ENCODE peak calls at places on chromosomes 11 and 22, in four cellular contexts. One of them, this sample, is unnamed.

GRCh38 chr11:1451781-1452470 is 34.7 kb downstream of the MOB2 start:
- DNase-seq in Panc1: no peak
- DNase-seq in HepG2: no peak
- DNase-seq in HCT116: no peak
- DNase-seq in this sample: no peak

GRCh38 chr11:4606231-4607015 is 1.6 kb downstream of the TRIM68 start:
- DNase-seq in HepG2: no peak
- DNase-seq in HCT116: no peak
- DNase-seq in Panc1: no peak
- DNase-seq in this sample: no peak

GRCh38 chr22:24006914-24007214 is 1.6 kb upstream of the GSTT4 start:
- DNase-seq in HCT116: no peak
- DNase-seq in HepG2: no peak
- DNase-seq in Panc1: no peak
- DNase-seq in this sample: no peak

GRCh38 chr11:104191124-104191523 is 27.2 kb upstream of the PDGFD start:
- DNase-seq in HepG2: no peak
- DNase-seq in Panc1: no peak
- DNase-seq in HCT116: no peak
- DNase-seq in this sample: no peak

GRCh38 chr11:126465573-126466287 is 110.2 kb downstream of the ST3GAL4 start:
- DNase-seq in HepG2: no peak
- DNase-seq in HCT116: no peak
- DNase-seq in Panc1: no peak
- DNase-seq in this sample: no peak

GRCh38 chr11:2930705-2931415 is 1.6 kb upstream of the PHLDA2 start:
- DNase-seq in Panc1: peak; percentile 82
- DNase-seq in HCT116: peak; percentile 86
- DNase-seq in HepG2: peak; percentile 68
- DNase-seq in this sample: peak; percentile 70

GRCh38 chr22:21688341-21688705 is 22.5 kb downstream of the PPIL2 start:
- DNase-seq in HepG2: no peak
- DNase-seq in HCT116: no peak
- DNase-seq in Panc1: no peak
- DNase-seq in this sample: no peak

GRCh38 chr11:38460901-38461300 is 1862.9 kb upstream of the RAG2 start:
- DNase-seq in HepG2: no peak
- DNase-seq in HCT116: no peak
- DNase-seq in Panc1: no peak
- DNase-seq in this sample: no peak

GRCh38 chr22:27775698-27776409 is 25.7 kb downstream of the MN1 start:
- DNase-seq in Panc1: no peak
- DNase-seq in HepG2: no peak
- DNase-seq in HCT116: no peak
- DNase-seq in this sample: no peak

GRCh38 chr11:95977534-95978174 is 53.7 kb upstream of the MTMR2 start:
- DNase-seq in Panc1: peak; percentile 76
- DNase-seq in HCT116: no peak
- DNase-seq in HepG2: peak; percentile 63
- DNase-seq in this sample: no peak

GRCh38 chr11:1153951-1154487 is 3.7 kb upstream of the MUC5AC start:
- DNase-seq in HCT116: peak; percentile 63
- DNase-seq in Panc1: peak; percentile 96
- DNase-seq in HepG2: peak; percentile 61
- DNase-seq in this sample: peak; percentile 55

GRCh38 chr11:3217751-3218482 is 696 bp downstream of the MRGPRG start:
- DNase-seq in HepG2: no peak
- DNase-seq in Panc1: no peak
- DNase-seq in HCT116: no peak
- DNase-seq in this sample: no peak

GRCh38 chr11:86676533-86677154 is 4.2 kb upstream of the ME3 start:
- DNase-seq in HCT116: peak; percentile 33
- DNase-seq in HepG2: peak; percentile 18
- DNase-seq in Panc1: no peak
- DNase-seq in this sample: peak; percentile 60

GRCh38 chr11:16363709-16364108 is 7.4 kb upstream of the SOX6 start:
- DNase-seq in HepG2: no peak
- DNase-seq in HCT116: no peak
- DNase-seq in Panc1: no peak
- DNase-seq in this sample: no peak

GRCh38 chr22:35538801-35539321 is 1.8 kb upstream of the RASD2 start:
- DNase-seq in HCT116: peak; percentile 33
- DNase-seq in HepG2: no peak
- DNase-seq in Panc1: no peak
- DNase-seq in this sample: peak; percentile 34

GRCh38 chr11:93123351-93123898 is 74.4 kb downstream of the SLC36A4 start:
- DNase-seq in HCT116: no peak
- DNase-seq in Panc1: no peak
- DNase-seq in HepG2: no peak
- DNase-seq in this sample: no peak

GRCh38 chr22:22753526-22754267 is 109.3 kb downstream of the GGTLC2 start:
- DNase-seq in HCT116: peak; percentile 47
- DNase-seq in HepG2: peak; percentile 47
- DNase-seq in Panc1: no peak
- DNase-seq in this sample: peak; percentile 100

GRCh38 chr22:22754961-22755777 is 110.8 kb downstream of the GGTLC2 start:
- DNase-seq in HCT116: no peak
- DNase-seq in Panc1: no peak
- DNase-seq in HepG2: no peak
- DNase-seq in this sample: no peak

GRCh38 chr22:22754268-22754657 is 109.8 kb downstream of the GGTLC2 start:
- DNase-seq in Panc1: no peak
- DNase-seq in HepG2: no peak
- DNase-seq in HCT116: no peak
- DNase-seq in this sample: no peak

GRCh38 chr22:22756109-22756508 is 111.7 kb downstream of the GGTLC2 start:
- DNase-seq in Panc1: no peak
- DNase-seq in HepG2: no peak
- DNase-seq in HCT116: no peak
- DNase-seq in this sample: no peak

DNA sequence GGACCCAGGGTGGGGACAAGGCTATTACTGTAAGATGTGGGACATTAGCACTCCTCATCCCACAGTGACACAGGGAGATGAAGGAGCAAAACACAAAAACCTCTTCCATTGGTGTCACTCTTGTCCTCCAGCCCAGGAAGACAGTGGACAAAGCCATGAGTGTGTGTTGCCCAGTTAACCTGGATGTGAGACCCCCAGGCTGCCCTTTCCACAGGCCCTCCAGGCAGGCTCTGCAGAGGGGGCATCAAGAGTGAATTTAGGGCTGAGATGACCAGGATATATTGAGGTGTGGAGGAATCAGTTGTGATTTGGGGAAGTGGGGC is 111.3 kb downstream of the GGTLC2 start:
- DNase-seq in Panc1: no peak
- DNase-seq in HepG2: no peak
- DNase-seq in HCT116: no peak
- DNase-seq in this sample: no peak
- TF ChIP-seq TCF7L2 in Panc1: no peak
- TF ChIP-seq TCF7L2 in HepG2: no peak
- TF ChIP-seq TCF7L2 in HCT116: no peak
- TF ChIP-seq TCF7L2 in this sample: no peak

GRCh38 chr11:21567628-21568290 is 625.1 kb upstream of the ANO5 start:
- DNase-seq in HCT116: no peak
- DNase-seq in HepG2: no peak
- DNase-seq in Panc1: no peak
- DNase-seq in this sample: no peak
- TF ChIP-seq TCF7L2 in HCT116: no peak
- TF ChIP-seq TCF7L2 in HepG2: no peak
- TF ChIP-seq TCF7L2 in Panc1: no peak
- TF ChIP-seq TCF7L2 in this sample: no peak

GRCh38 chr22:32665676-32666075 is 135.8 kb upstream of the TIMP3 start:
- DNase-seq in HCT116: no peak
- DNase-seq in HepG2: no peak
- DNase-seq in Panc1: no peak
- DNase-seq in this sample: no peak

GRCh38 chr22:32661296-32661695 is 140.2 kb upstream of the TIMP3 start:
- DNase-seq in HepG2: no peak
- DNase-seq in Panc1: no peak
- DNase-seq in HCT116: no peak
- DNase-seq in this sample: no peak

GRCh38 chr22:32660292-32660691 is 141.2 kb upstream of the TIMP3 start:
- DNase-seq in HCT116: peak; percentile 37
- DNase-seq in HepG2: peak; percentile 78
- DNase-seq in Panc1: peak; percentile 4
- DNase-seq in this sample: peak; percentile 69

GRCh38 chr22:32662587-32662915 is 139.0 kb upstream of the TIMP3 start:
- DNase-seq in HCT116: no peak
- DNase-seq in HepG2: no peak
- DNase-seq in Panc1: no peak
- DNase-seq in this sample: no peak

GRCh38 chr22:32661737-32662586 is 139.5 kb upstream of the TIMP3 start:
- DNase-seq in Panc1: no peak
- DNase-seq in HepG2: no peak
- DNase-seq in HCT116: no peak
- DNase-seq in this sample: no peak
- TF ChIP-seq TCF7L2 in Panc1: no peak
- TF ChIP-seq TCF7L2 in HepG2: no peak
- TF ChIP-seq TCF7L2 in HCT116: no peak
- TF ChIP-seq TCF7L2 in this sample: no peak

GRCh38 chr22:38112361-38112760 is 1.9 kb upstream of the BAIAP2L2 start:
- DNase-seq in HepG2: no peak
- DNase-seq in Panc1: no peak
- DNase-seq in HCT116: no peak
- DNase-seq in this sample: no peak

GRCh38 chr22:38115423-38116205 is 5.1 kb upstream of the BAIAP2L2 start:
- DNase-seq in HepG2: no peak
- DNase-seq in Panc1: no peak
- DNase-seq in HCT116: no peak
- DNase-seq in this sample: no peak

GRCh38 chr22:38118182-38118581 is 7.7 kb upstream of the BAIAP2L2 start:
- DNase-seq in HepG2: no peak
- DNase-seq in Panc1: no peak
- DNase-seq in HCT116: no peak
- DNase-seq in this sample: no peak

GRCh38 chr22:38111941-38112355 is 1.5 kb upstream of the BAIAP2L2 start:
- DNase-seq in HCT116: no peak
- DNase-seq in Panc1: no peak
- DNase-seq in HepG2: peak; percentile 39
- DNase-seq in this sample: no peak

DNA sequence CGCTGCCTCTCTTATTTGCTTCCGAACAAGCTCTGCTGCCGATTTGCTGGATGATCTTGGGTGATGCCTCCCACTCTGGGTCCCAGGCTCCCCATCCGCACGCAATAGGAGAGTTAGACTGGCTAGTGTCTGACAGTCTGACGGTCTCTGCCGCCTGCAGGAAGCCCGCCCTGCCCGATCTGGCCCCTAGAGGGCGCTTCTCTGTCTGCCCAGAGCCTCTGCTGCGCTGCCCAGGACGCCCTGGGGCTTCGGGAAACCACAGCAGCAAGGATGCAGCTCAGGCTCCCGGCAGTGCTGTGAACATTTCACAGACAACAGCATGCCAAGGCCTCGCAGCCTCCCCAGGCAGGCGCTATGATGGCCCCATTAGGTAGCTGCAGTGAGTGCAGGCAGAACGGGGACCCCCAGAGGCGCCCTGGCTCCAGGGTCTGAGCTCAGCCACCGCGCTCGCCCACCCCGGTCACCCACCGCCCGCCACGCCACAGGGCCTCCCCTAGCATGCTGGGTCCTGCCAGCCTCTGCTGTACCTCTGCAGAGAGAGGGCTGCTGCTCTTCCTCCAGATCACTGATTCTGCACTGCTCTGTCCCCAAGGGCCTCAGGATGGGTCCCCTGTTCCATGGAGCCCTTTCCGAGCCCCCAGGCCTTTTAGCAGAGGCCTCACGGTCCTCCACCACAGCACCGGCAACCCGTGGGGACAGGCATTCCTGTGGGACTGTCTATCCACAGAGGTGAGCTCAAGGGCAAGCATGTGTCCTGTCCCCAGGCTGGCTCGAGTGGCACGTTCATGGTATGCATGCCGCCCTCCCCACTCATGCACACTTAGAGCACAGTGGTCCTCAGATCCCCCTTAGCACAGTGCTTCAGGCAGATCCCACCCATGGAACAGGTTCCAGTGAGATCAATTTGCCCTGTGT is 4.3 kb upstream of the BAIAP2L2 start:
- DNase-seq in Panc1: no peak
- DNase-seq in HepG2: peak; percentile 38
- DNase-seq in HCT116: peak; percentile 37
- DNase-seq in this sample: peak; percentile 75
- TF ChIP-seq TCF7L2 in Panc1: no peak
- TF ChIP-seq TCF7L2 in HepG2: no peak
- TF ChIP-seq TCF7L2 in HCT116: no peak
- TF ChIP-seq TCF7L2 in this sample: no peak

GRCh38 chr22:30906411-30906810 is 62.2 kb downstream of the MORC2 start:
- DNase-seq in HCT116: no peak
- DNase-seq in HepG2: no peak
- DNase-seq in Panc1: no peak
- DNase-seq in this sample: no peak
- TF ChIP-seq TCF7L2 in HCT116: no peak
- TF ChIP-seq TCF7L2 in HepG2: no peak
- TF ChIP-seq TCF7L2 in Panc1: no peak
- TF ChIP-seq TCF7L2 in this sample: no peak

GRCh38 chr11:70540196-70540595 is 141.9 kb downstream of the CTTN start:
- DNase-seq in Panc1: no peak
- DNase-seq in HepG2: no peak
- DNase-seq in HCT116: no peak
- DNase-seq in this sample: no peak
- TF ChIP-seq TCF7L2 in Panc1: no peak
- TF ChIP-seq TCF7L2 in HepG2: no peak
- TF ChIP-seq TCF7L2 in HCT116: no peak
- TF ChIP-seq TCF7L2 in this sample: no peak

DNA sequence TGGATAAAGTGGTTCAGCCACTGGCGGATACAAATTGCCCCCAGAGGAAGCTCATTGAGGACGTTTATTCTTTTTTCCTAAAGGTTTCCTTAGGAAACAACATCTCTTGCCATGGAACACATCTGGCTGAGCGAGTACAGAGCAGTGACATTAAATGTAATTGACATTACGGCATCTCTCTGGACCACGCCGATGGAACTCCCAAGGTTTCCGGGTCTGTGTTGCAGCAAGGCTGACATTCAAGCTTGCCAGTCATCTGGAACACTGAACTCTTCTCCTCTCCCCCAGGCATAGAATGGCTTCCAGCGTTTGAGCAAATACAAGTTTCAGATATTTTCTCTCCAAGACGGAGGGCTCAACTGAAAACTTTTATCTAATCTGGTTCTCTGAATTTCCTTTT is 42.1 kb downstream of the CLMP start:
- DNase-seq in HepG2: no peak
- DNase-seq in HCT116: no peak
- DNase-seq in Panc1: no peak
- DNase-seq in this sample: no peak
- TF ChIP-seq TCF7L2 in HepG2: no peak
- TF ChIP-seq TCF7L2 in HCT116: no peak
- TF ChIP-seq TCF7L2 in Panc1: no peak
- TF ChIP-seq TCF7L2 in this sample: no peak